ENCODE peak calls at places on chromosomes 6 and 20, in eight cellular contexts. Y is AG10803; J is activated CD4-positive, alpha-beta T cell treated with anti-CD3 and anti-CD28 coated beads for 4 hours; U is ureter; M is activated CD4-positive, CD25-positive, alpha-beta regulatory T cell; C is MV-4-11; T is omental fat pad; B is OCI-M1. P is an unnamed sample.

GRCh38 chr6:56916849-56917551 is 37.9 kb upstream of the BEND6 start:
- DNase-seq in U (no peak), J (no peak), M (no peak), Y (no peak), B (peak; percentile 22), C (peak; percentile 25), T (no peak), P (no peak)

GRCh38 chr6:11931296-11932035 is 80.6 kb upstream of the HIVEP1 start:
- DNase-seq in B (peak; percentile 59), T (no peak), Y (no peak), U (no peak), J (no peak), M (no peak), C (no peak), P (no peak)

GRCh38 chr20:57711826-57712225 is 2.0 kb upstream of the PMEPA1 start:
- DNase-seq in U (no peak), B (no peak), J (no peak), M (no peak), T (no peak), C (no peak), Y (no peak), P (no peak)

GRCh38 chr6:113508249-113508648 is 348.9 kb upstream of the MARCKS start:
- DNase-seq in T (no peak), Y (no peak), M (no peak), C (no peak), U (no peak), B (no peak), J (no peak), P (no peak)

GRCh38 chr6:82030301-82030700 is 217.2 kb downstream of the IBTK start:
- DNase-seq in U (no peak), T (no peak), B (no peak), Y (no peak), M (no peak), C (no peak), J (no peak), P (no peak)

GRCh38 chr6:78942451-78942850 is 75.1 kb downstream of the IRAK1BP1 start:
- DNase-seq in J (no peak), C (peak; percentile 7), U (no peak), T (no peak), M (no peak), Y (peak; percentile 16), B (no peak), P (no peak)

GRCh38 chr20:60135276-60135675 is 177.1 kb downstream of the CDH26 start:
- DNase-seq in M (no peak), U (no peak), Y (no peak), T (no peak), B (no peak), C (no peak), J (no peak), P (no peak)

GRCh38 chr6:156994215-156995076 is 217.3 kb downstream of the ARID1B start:
- DNase-seq in T (no peak), C (peak; percentile 13), U (no peak), Y (no peak), J (no peak), M (no peak), B (no peak), P (no peak)

GRCh38 chr6:52361347-52361944 is 505 bp upstream of the PAQR8 start:
- DNase-seq in U (peak; percentile 54), T (peak; percentile 27), B (peak; percentile 83), J (peak; percentile 5), C (peak; percentile 58), M (no peak), Y (peak; percentile 42), P (no peak)

GRCh38 chr6:56374841-56375369 is 127.5 kb upstream of the COL21A1 start:
- DNase-seq in J (no peak), B (no peak), M (no peak), U (no peak), Y (peak; percentile 87), C (no peak), T (no peak), P (no peak)

GRCh38 chr20:63846128-63846771 is 15.0 kb upstream of the ABHD16B start:
- DNase-seq in B (peak; percentile 27), U (no peak), J (no peak), Y (no peak), T (no peak), C (no peak), M (no peak), P (no peak)

GRCh38 chr6:136127856-136128255 is 122.3 kb downstream of the MTFR2 start:
- DNase-seq in U (no peak), J (no peak), Y (no peak), B (no peak), T (no peak), C (no peak), M (no peak), P (no peak)

GRCh38 chr6:131636880-131637792 is at the start of gene ENPP3:
- DNase-seq in J (no peak), B (peak; percentile 60), C (no peak), Y (peak; percentile 11), M (no peak), T (no peak), U (no peak), P (peak; percentile 32)

GRCh38 chr6:85975957-85976356 is 333.3 kb upstream of the SYNCRIP start:
- DNase-seq in J (no peak), C (no peak), Y (no peak), T (no peak), U (no peak), B (peak; percentile 30), M (no peak), P (no peak)

GRCh38 chr6:159852877-159853276 is 37.9 kb upstream of the MAS1 start:
- DNase-seq in T (no peak), C (peak; percentile 54), Y (peak; percentile 29), M (no peak), B (peak; percentile 61), U (no peak), J (no peak), P (peak; percentile 69)

GRCh38 chr20:62112368-62112767 is 9.9 kb upstream of the LSM14B start:
- DNase-seq in M (no peak), C (no peak), B (no peak), U (no peak), Y (no peak), T (no peak), J (no peak), P (no peak)

GRCh38 chr20:7841967-7842301 is 98.3 kb downstream of the HAO1 start:
- DNase-seq in M (no peak), C (no peak), T (no peak), Y (peak; percentile 82), B (no peak), J (no peak), U (peak; percentile 46), P (no peak)

GRCh38 chr6:41581381-41581991 is 35.3 kb downstream of the FOXP4 start:
- DNase-seq in T (no peak), Y (peak; percentile 78), C (peak; percentile 48), U (no peak), M (no peak), B (no peak), J (no peak), P (no peak)

GRCh38 chr6:79423216-79423615 is 114.0 kb downstream of the LCA5 start:
- DNase-seq in J (no peak), B (no peak), T (no peak), U (no peak), Y (no peak), M (no peak), C (no peak), P (no peak)

GRCh38 chr6:139520321-139520768 is 145.9 kb upstream of the CITED2 start:
- DNase-seq in T (no peak), J (no peak), Y (no peak), C (no peak), M (no peak), U (no peak), B (peak; percentile 38), P (no peak)

GRCh38 chr6:84728602-84729001 is 35.8 kb downstream of the TBX18 start:
- DNase-seq in B (peak; percentile 61), U (no peak), M (no peak), J (no peak), C (no peak), T (no peak), Y (peak; percentile 23), P (peak; percentile 9)

GRCh38 chr6:106446287-106446885 is 85.9 kb downstream of the CRYBG1 start:
- DNase-seq in Y (peak; percentile 10), C (peak; percentile 29), J (no peak), T (no peak), M (no peak), B (peak; percentile 66), U (no peak), P (peak; percentile 86)

GRCh38 chr6:151372164-151372563 is 19.2 kb downstream of the ZBTB2 start:
- DNase-seq in Y (no peak), J (no peak), T (no peak), C (no peak), U (no peak), M (no peak), B (no peak), P (no peak)

GRCh38 chr6:90216081-90216977 is 80.3 kb downstream of the BACH2 start:
- DNase-seq in U (no peak), C (peak; percentile 31), T (no peak), Y (peak; percentile 12), J (peak; percentile 43), M (no peak), B (no peak), P (no peak)

GRCh38 chr6:53647437-53648094 is 18.0 kb downstream of the KLHL31 start:
- DNase-seq in T (no peak), M (no peak), U (no peak), J (peak; percentile 6), B (peak; percentile 51), C (peak; percentile 72), Y (no peak), P (peak; percentile 75)

GRCh38 chr6:6221829-6222535 is 98.5 kb downstream of the F13A1 start:
- DNase-seq in U (no peak), Y (no peak), C (no peak), B (peak; percentile 46), J (no peak), T (no peak), M (no peak), P (peak; percentile 11)

GRCh38 chr20:8602389-8603116 is 466.3 kb upstream of the PLCB4 start:
- DNase-seq in C (peak; percentile 49), Y (no peak), J (no peak), M (no peak), U (no peak), T (no peak), B (peak; percentile 69), P (peak; percentile 26)

P was measured in AML-193.